ENCODE peak calls at places on chromosomes 13 and 19, in seven cellular contexts. One of them, this sample, is unnamed.

GRCh38 chr13:112968910-112969691 is at the start of gene MCF2L:
- DNase-seq in neural progenitor cell: peak; percentile 68
- DNase-seq in mammary epithelial cell: no peak
- DNase-seq in CD8-positive, alpha-beta memory T cell: peak; percentile 59
- DNase-seq in ovary: peak; percentile 82
- DNase-seq in A549: peak; percentile 16
- DNase-seq in testis: peak; percentile 59
- DNase-seq in this sample: peak; percentile 60

GRCh38 chr19:53007200-53008054 is 6.3 kb upstream of the ERVV-1 start:
- DNase-seq in neural progenitor cell: no peak
- DNase-seq in mammary epithelial cell: no peak
- DNase-seq in CD8-positive, alpha-beta memory T cell: no peak
- DNase-seq in ovary: no peak
- DNase-seq in A549: no peak
- DNase-seq in testis: no peak
- DNase-seq in this sample: no peak

GRCh38 chr13:31094331-31095015 is 67.2 kb downstream of the HSPH1 start:
- DNase-seq in neural progenitor cell: no peak
- DNase-seq in mammary epithelial cell: peak; percentile 67
- DNase-seq in CD8-positive, alpha-beta memory T cell: no peak
- DNase-seq in ovary: no peak
- DNase-seq in A549: no peak
- DNase-seq in testis: no peak
- DNase-seq in this sample: no peak

GRCh38 chr13:40456397-40456958 is 210.0 kb downstream of the FOXO1 start:
- DNase-seq in neural progenitor cell: peak; percentile 26
- DNase-seq in mammary epithelial cell: no peak
- DNase-seq in CD8-positive, alpha-beta memory T cell: no peak
- DNase-seq in ovary: no peak
- DNase-seq in A549: no peak
- DNase-seq in testis: no peak
- DNase-seq in this sample: no peak

GRCh38 chr13:110828705-110829104 is 86.2 kb downstream of the ANKRD10 start:
- DNase-seq in neural progenitor cell: no peak
- DNase-seq in mammary epithelial cell: no peak
- DNase-seq in CD8-positive, alpha-beta memory T cell: no peak
- DNase-seq in ovary: no peak
- DNase-seq in A549: peak; percentile 28
- DNase-seq in testis: no peak
- DNase-seq in this sample: no peak

GRCh38 chr13:31638577-31638976 is 100.7 kb upstream of the RXFP2 start:
- DNase-seq in neural progenitor cell: no peak
- DNase-seq in mammary epithelial cell: peak; percentile 69
- DNase-seq in CD8-positive, alpha-beta memory T cell: no peak
- DNase-seq in ovary: no peak
- DNase-seq in A549: no peak
- DNase-seq in testis: no peak
- DNase-seq in this sample: no peak

GRCh38 chr19:10279737-10280442 is 6.9 kb upstream of the ICAM4 start:
- DNase-seq in neural progenitor cell: no peak
- DNase-seq in mammary epithelial cell: no peak
- DNase-seq in CD8-positive, alpha-beta memory T cell: no peak
- DNase-seq in ovary: no peak
- DNase-seq in A549: no peak
- DNase-seq in testis: no peak
- DNase-seq in this sample: no peak

GRCh38 chr13:29621401-29621800 is 25.9 kb upstream of the SLC7A1 start:
- DNase-seq in neural progenitor cell: no peak
- DNase-seq in mammary epithelial cell: peak; percentile 49
- DNase-seq in CD8-positive, alpha-beta memory T cell: no peak
- DNase-seq in ovary: no peak
- DNase-seq in A549: no peak
- DNase-seq in testis: no peak
- DNase-seq in this sample: no peak

GRCh38 chr19:2150794-2151338 is 500 bp downstream of the AP3D1 start:
- DNase-seq in neural progenitor cell: peak; percentile 56
- DNase-seq in mammary epithelial cell: peak; percentile 14
- DNase-seq in CD8-positive, alpha-beta memory T cell: peak; percentile 21
- DNase-seq in ovary: peak; percentile 60
- DNase-seq in A549: no peak
- DNase-seq in testis: peak; percentile 35
- DNase-seq in this sample: no peak

GRCh38 chr19:7779631-7780486 is 16.8 kb downstream of the CLEC4M start:
- DNase-seq in neural progenitor cell: no peak
- DNase-seq in mammary epithelial cell: no peak
- DNase-seq in CD8-positive, alpha-beta memory T cell: no peak
- DNase-seq in ovary: no peak
- DNase-seq in A549: no peak
- DNase-seq in testis: no peak
- DNase-seq in this sample: no peak

GRCh38 chr19:36072081-36072480 is 17.4 kb downstream of the WDR62 start:
- DNase-seq in neural progenitor cell: no peak
- DNase-seq in mammary epithelial cell: no peak
- DNase-seq in CD8-positive, alpha-beta memory T cell: no peak
- DNase-seq in ovary: no peak
- DNase-seq in A549: no peak
- DNase-seq in testis: no peak
- DNase-seq in this sample: no peak

GRCh38 chr19:47124937-47125668 is 5.5 kb upstream of the SAE1 start:
- DNase-seq in neural progenitor cell: peak; percentile 83
- DNase-seq in mammary epithelial cell: peak; percentile 55
- DNase-seq in CD8-positive, alpha-beta memory T cell: no peak
- DNase-seq in ovary: no peak
- DNase-seq in A549: peak; percentile 90
- DNase-seq in testis: peak; percentile 40
- DNase-seq in this sample: no peak

GRCh38 chr19:11324079-11324661 is 15.3 kb downstream of the RAB3D start:
- DNase-seq in neural progenitor cell: no peak
- DNase-seq in mammary epithelial cell: peak; percentile 91
- DNase-seq in CD8-positive, alpha-beta memory T cell: peak; percentile 31
- DNase-seq in ovary: peak; percentile 79
- DNase-seq in A549: peak; percentile 74
- DNase-seq in testis: peak; percentile 59
- DNase-seq in this sample: no peak

GRCh38 chr19:3842948-3843347 is 25.9 kb downstream of the ZFR2 start:
- DNase-seq in neural progenitor cell: no peak
- DNase-seq in mammary epithelial cell: no peak
- DNase-seq in CD8-positive, alpha-beta memory T cell: no peak
- DNase-seq in ovary: no peak
- DNase-seq in A549: no peak
- DNase-seq in testis: no peak
- DNase-seq in this sample: no peak

DNA sequence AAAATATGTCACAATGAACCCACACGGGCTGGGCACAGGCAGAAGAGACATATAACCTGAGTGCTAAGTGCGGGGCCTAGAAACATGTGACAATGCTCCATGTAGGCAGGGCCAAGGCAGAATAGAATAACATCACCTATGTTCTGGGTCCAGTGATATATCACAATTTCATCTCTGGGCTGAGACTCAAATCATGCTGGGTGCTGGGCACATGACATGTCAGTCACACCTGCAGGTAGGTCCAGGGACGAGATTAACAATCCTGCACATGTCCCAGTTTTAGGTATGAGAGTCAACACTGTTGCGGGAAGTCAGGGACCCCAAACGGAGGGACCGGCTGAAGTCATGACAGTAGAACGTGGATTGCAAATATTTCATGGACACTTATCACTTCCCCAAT is 50.3 kb downstream of the ZNF99 start:
- DNase-seq in neural progenitor cell: no peak
- DNase-seq in mammary epithelial cell: no peak
- DNase-seq in CD8-positive, alpha-beta memory T cell: no peak
- DNase-seq in ovary: no peak
- DNase-seq in A549: no peak
- DNase-seq in testis: no peak
- DNase-seq in this sample: no peak
- H3K9me3 ChIP-seq in neural progenitor cell: peaks cover 18% of the 10 kb centered on the region
- H3K9me3 ChIP-seq in mammary epithelial cell: peaks cover 61% of the 10 kb centered on the region
- H3K9me3 ChIP-seq in CD8-positive, alpha-beta memory T cell: no peaks in the 10 kb centered on the region
- H3K9me3 ChIP-seq in ovary: no peaks in the 10 kb centered on the region
- H3K9me3 ChIP-seq in A549: peaks cover 28% of the 10 kb centered on the region
- H3K9me3 ChIP-seq in testis: no peaks in the 10 kb centered on the region
- H3K9me3 ChIP-seq in this sample: peaks cover 6% of the 10 kb centered on the region

DNA sequence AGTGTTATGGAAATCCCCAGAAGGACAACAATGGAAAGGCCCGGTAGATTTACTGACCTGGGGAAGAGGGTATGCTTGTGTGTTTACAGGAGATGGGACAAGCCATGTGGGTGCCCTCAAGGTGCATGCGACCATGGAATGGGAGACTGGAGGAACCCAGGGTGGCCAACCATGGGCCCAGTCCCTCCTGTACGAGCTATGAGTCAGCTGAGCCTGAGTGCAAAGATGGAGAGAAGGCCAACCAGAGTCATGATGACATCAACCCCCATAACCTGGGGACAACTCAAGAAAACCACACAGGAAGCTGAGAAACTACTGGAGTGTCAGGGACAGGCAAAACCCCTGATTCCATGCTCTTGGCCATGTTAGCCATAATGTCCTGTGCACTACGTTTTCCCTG is 7.8 kb downstream of the ZNF350 start:
- DNase-seq in neural progenitor cell: no peak
- DNase-seq in mammary epithelial cell: no peak
- DNase-seq in CD8-positive, alpha-beta memory T cell: no peak
- DNase-seq in ovary: no peak
- DNase-seq in A549: no peak
- DNase-seq in testis: no peak
- DNase-seq in this sample: no peak
- H3K9me3 ChIP-seq in neural progenitor cell: no peaks in the 10 kb centered on the region
- H3K9me3 ChIP-seq in mammary epithelial cell: peaks cover 42% of the 10 kb centered on the region
- H3K9me3 ChIP-seq in CD8-positive, alpha-beta memory T cell: peaks cover 74% of the 10 kb centered on the region
- H3K9me3 ChIP-seq in ovary: no peaks in the 10 kb centered on the region
- H3K9me3 ChIP-seq in A549: peaks cover 92% of the 10 kb centered on the region
- H3K9me3 ChIP-seq in testis: no peaks in the 10 kb centered on the region
- H3K9me3 ChIP-seq in this sample: peaks cover 100% of the 10 kb centered on the region

GRCh38 chr13:103055166-103055565 is 11.1 kb downstream of the SLC10A2 start:
- DNase-seq in neural progenitor cell: no peak
- DNase-seq in mammary epithelial cell: no peak
- DNase-seq in CD8-positive, alpha-beta memory T cell: no peak
- DNase-seq in ovary: no peak
- DNase-seq in A549: no peak
- DNase-seq in testis: no peak
- DNase-seq in this sample: no peak

GRCh38 chr13:103056008-103056407 is 10.2 kb downstream of the SLC10A2 start:
- DNase-seq in neural progenitor cell: no peak
- DNase-seq in mammary epithelial cell: no peak
- DNase-seq in CD8-positive, alpha-beta memory T cell: no peak
- DNase-seq in ovary: no peak
- DNase-seq in A549: no peak
- DNase-seq in testis: no peak
- DNase-seq in this sample: no peak
- H3K9me3 ChIP-seq in neural progenitor cell: no peaks in the 10 kb centered on the region
- H3K9me3 ChIP-seq in mammary epithelial cell: peaks cover 8% of the 10 kb centered on the region
- H3K9me3 ChIP-seq in CD8-positive, alpha-beta memory T cell: no peaks in the 10 kb centered on the region
- H3K9me3 ChIP-seq in ovary: no peaks in the 10 kb centered on the region
- H3K9me3 ChIP-seq in A549: no peaks in the 10 kb centered on the region
- H3K9me3 ChIP-seq in testis: no peaks in the 10 kb centered on the region
- H3K9me3 ChIP-seq in this sample: peaks cover 14% of the 10 kb centered on the region

GRCh38 chr19:44496711-44497110 is 3.6 kb downstream of the ZNF180 start:
- DNase-seq in neural progenitor cell: no peak
- DNase-seq in mammary epithelial cell: no peak
- DNase-seq in CD8-positive, alpha-beta memory T cell: no peak
- DNase-seq in ovary: no peak
- DNase-seq in A549: no peak
- DNase-seq in testis: no peak
- DNase-seq in this sample: no peak
- H3K9me3 ChIP-seq in neural progenitor cell: peaks cover 15% of the 10 kb centered on the region
- H3K9me3 ChIP-seq in mammary epithelial cell: peaks cover 20% of the 10 kb centered on the region
- H3K9me3 ChIP-seq in CD8-positive, alpha-beta memory T cell: peaks cover 70% of the 10 kb centered on the region
- H3K9me3 ChIP-seq in ovary: peaks cover 27% of the 10 kb centered on the region
- H3K9me3 ChIP-seq in A549: peaks cover 87% of the 10 kb centered on the region
- H3K9me3 ChIP-seq in testis: no peaks in the 10 kb centered on the region
- H3K9me3 ChIP-seq in this sample: peaks cover 71% of the 10 kb centered on the region

DNA sequence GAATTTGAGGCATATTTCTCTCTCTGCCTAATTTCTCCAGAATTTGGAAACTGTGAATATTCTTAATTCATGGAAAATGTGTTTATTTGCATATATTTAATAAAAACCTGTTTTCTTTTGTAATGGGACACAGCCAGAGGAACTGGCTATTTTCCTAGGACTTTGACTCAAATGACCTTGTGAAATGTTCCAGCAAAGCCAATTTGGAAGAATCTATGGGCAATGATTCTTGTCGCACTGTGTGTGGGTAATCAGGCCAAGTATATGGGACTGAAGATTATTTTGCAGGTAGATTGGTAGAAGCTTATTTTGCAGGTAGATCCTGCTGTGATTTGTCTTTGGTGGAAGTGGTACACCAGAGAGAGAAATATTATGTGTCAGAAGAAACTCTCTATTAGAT is 38.8 kb downstream of the SUCLA2 start:
- DNase-seq in neural progenitor cell: no peak
- DNase-seq in mammary epithelial cell: no peak
- DNase-seq in CD8-positive, alpha-beta memory T cell: no peak
- DNase-seq in ovary: no peak
- DNase-seq in A549: no peak
- DNase-seq in testis: no peak
- DNase-seq in this sample: no peak
- H3K9me3 ChIP-seq in neural progenitor cell: peaks cover 42% of the 10 kb centered on the region
- H3K9me3 ChIP-seq in mammary epithelial cell: peaks cover 11% of the 10 kb centered on the region
- H3K9me3 ChIP-seq in CD8-positive, alpha-beta memory T cell: no peaks in the 10 kb centered on the region
- H3K9me3 ChIP-seq in ovary: no peaks in the 10 kb centered on the region
- H3K9me3 ChIP-seq in A549: peaks cover 24% of the 10 kb centered on the region
- H3K9me3 ChIP-seq in testis: no peaks in the 10 kb centered on the region
- H3K9me3 ChIP-seq in this sample: peaks cover 13% of the 10 kb centered on the region

GRCh38 chr19:44529541-44529940 is at the start of gene CEACAM20:
- DNase-seq in neural progenitor cell: no peak
- DNase-seq in mammary epithelial cell: no peak
- DNase-seq in CD8-positive, alpha-beta memory T cell: no peak
- DNase-seq in ovary: no peak
- DNase-seq in A549: no peak
- DNase-seq in testis: no peak
- DNase-seq in this sample: no peak
- H3K9me3 ChIP-seq in neural progenitor cell: no peaks in the 10 kb centered on the region
- H3K9me3 ChIP-seq in mammary epithelial cell: no peaks in the 10 kb centered on the region
- H3K9me3 ChIP-seq in CD8-positive, alpha-beta memory T cell: no peaks in the 10 kb centered on the region
- H3K9me3 ChIP-seq in ovary: no peaks in the 10 kb centered on the region
- H3K9me3 ChIP-seq in A549: peaks cover 11% of the 10 kb centered on the region
- H3K9me3 ChIP-seq in testis: no peaks in the 10 kb centered on the region
- H3K9me3 ChIP-seq in this sample: no peaks in the 10 kb centered on the region

This sample was measured in CD4-positive, alpha-beta T cell.